ENCODE peak calls at places on chromosomes 12 and 14, in nine cellular contexts. F, V, W, E, Q, P, C, X and K are unnamed samples.

GRCh38 chr14:72582582-72582981 is 311.3 kb downstream of the DPF3 start:
- DNase-seq in F (no peak), V (no peak), W (no peak), E (no peak), Q (no peak), P (no peak), C (no peak), X (no peak), K (no peak)

GRCh38 chr12:126944684-126945083 is 1322.3 kb upstream of the TMEM132C start:
- DNase-seq in F (no peak), V (no peak), W (no peak), E (no peak), Q (no peak), P (no peak), C (no peak), X (no peak), K (no peak)

GRCh38 chr14:30990766-30991165 is 34.7 kb upstream of the AP4S1 start:
- DNase-seq in F (no peak), V (no peak), W (no peak), E (no peak), Q (no peak), P (no peak), C (no peak), X (peak; percentile 17), K (no peak)

GRCh38 chr12:46534442-46534841 is 161.9 kb upstream of the SLC38A2 start:
- DNase-seq in F (no peak), V (no peak), W (no peak), E (no peak), Q (no peak), P (no peak), C (no peak), X (no peak), K (no peak)

GRCh38 chr14:30417121-30417520 is 141.8 kb upstream of the G2E3 start:
- DNase-seq in F (no peak), V (no peak), W (no peak), E (no peak), Q (no peak), P (no peak), C (no peak), X (no peak), K (no peak)

GRCh38 chr12:3262466-3262865 is 185.3 kb downstream of the TSPAN9 start:
- DNase-seq in F (no peak), V (no peak), W (no peak), E (no peak), Q (no peak), P (no peak), C (no peak), X (no peak), K (no peak)

GRCh38 chr14:90508536-90509254 is 111.9 kb downstream of the CALM1 start:
- DNase-seq in F (peak; percentile 88), V (peak; percentile 85), W (no peak), E (no peak), Q (no peak), P (no peak), C (no peak), X (no peak), K (no peak)

GRCh38 chr12:15719230-15719629 is 70.0 kb downstream of the EPS8 start:
- DNase-seq in F (no peak), V (no peak), W (no peak), E (no peak), Q (no peak), P (no peak), C (no peak), X (no peak), K (no peak)

GRCh38 chr12:63897931-63898330 is 53.4 kb downstream of the SRGAP1 start:
- DNase-seq in F (no peak), V (no peak), W (no peak), E (no peak), Q (no peak), P (no peak), C (no peak), X (no peak), K (no peak)